ENCODE peak calls at places on chromosomes 7 and 10, in eight cellular contexts. V is COR-L47; W is stimulated activated CD4-positive, alpha-beta T cell treated with anti-CD3 and anti-CD28 coated beads, Interleukin-1b, Interleukin-23, amount 100 ng/mL, for 24 hours; M is psoas muscle; X is kidney epithelial cell; Y is stimulated activated naive CD4-positive, alpha-beta T cell treated with Interleukin-2 at 50 U/mL for 16 hours; G is NCI-H2081; S is GM10248. H is an unnamed sample.

GRCh38 chr7:112266595-112267270 is 60.2 kb downstream of the ZNF277 start:
- DNase-seq in V (no peak), W (no peak), M (no peak), X (no peak), Y (no peak), G (no peak), S (no peak), H (no peak)

GRCh38 chr7:109121599-109122300 is 552.1 kb downstream of the DNAJB9 start:
- DNase-seq in V (no peak), W (no peak), M (no peak), X (no peak), Y (no peak), G (no peak), S (no peak), H (no peak)

GRCh38 chr10:7491949-7492659 is 81.3 kb upstream of the SFMBT2 start:
- DNase-seq in V (no peak), W (no peak), M (no peak), X (no peak), Y (no peak), G (no peak), S (peak), H (no peak)

GRCh38 chr7:26397786-26398435 is 106.2 kb downstream of the SNX10 start:
- DNase-seq in V (no peak), W (no peak), M (peak), X (no peak), Y (no peak), G (no peak), S (peak), H (no peak)

GRCh38 chr10:77297370-77297692 is 340.3 kb downstream of the KCNMA1 start:
- DNase-seq in V (no peak), W (no peak), M (no peak), X (no peak), Y (no peak), G (no peak), S (no peak), H (no peak)

GRCh38 chr10:45446858-45447257 is 72.8 kb downstream of the ALOX5 start:
- DNase-seq in V (no peak), W (no peak), M (no peak), X (no peak), Y (no peak), G (no peak), S (no peak), H (no peak)

GRCh38 chr7:137304624-137305235 is 38.8 kb downstream of the PTN start:
- DNase-seq in V (no peak), W (no peak), M (no peak), X (no peak), Y (no peak), G (no peak), S (no peak), H (no peak)

GRCh38 chr7:104548861-104549260 is 220.5 kb downstream of the LHFPL3 start:
- DNase-seq in V (no peak), W (no peak), M (no peak), X (no peak), Y (no peak), G (peak), S (no peak), H (no peak)

GRCh38 chr10:124354411-124355382 is 64.0 kb downstream of the OAT start:
- DNase-seq in V (no peak), W (peak), M (peak), X (no peak), Y (peak), G (no peak), S (no peak), H (no peak)

GRCh38 chr7:86958380-86958779 is 101.1 kb downstream of the ELAPOR2 start:
- DNase-seq in V (no peak), W (no peak), M (no peak), X (no peak), Y (no peak), G (no peak), S (no peak), H (no peak)

GRCh38 chr7:137661634-137662033 is 185.1 kb downstream of the DGKI start:
- DNase-seq in V (no peak), W (no peak), M (no peak), X (no peak), Y (no peak), G (no peak), S (no peak), H (no peak)

GRCh38 chr10:133075346-133076137 is 12.2 kb upstream of the ADGRA1 start:
- DNase-seq in V (no peak), W (no peak), M (no peak), X (no peak), Y (no peak), G (no peak), S (no peak), H (no peak)

GRCh38 chr10:44310762-44311562 is 73.9 kb downstream of the CXCL12 start:
- DNase-seq in V (no peak), W (peak), M (peak), X (peak), Y (peak), G (no peak), S (peak), H (no peak)

GRCh38 chr7:73585196-73585595 is 6.8 kb upstream of the TBL2 start:
- DNase-seq in V (no peak), W (no peak), M (peak), X (no peak), Y (no peak), G (no peak), S (no peak), H (no peak)

GRCh38 chr10:99329238-99329890 is at the start of gene CNNM1:
- DNase-seq in V (no peak), W (peak), M (peak), X (no peak), Y (no peak), G (peak), S (peak), H (no peak)

GRCh38 chr10:43354879-43355380 is 16.5 kb upstream of the FXYD4 start:
- DNase-seq in V (no peak), W (no peak), M (no peak), X (no peak), Y (no peak), G (no peak), S (no peak), H (no peak)